ENCODE peak calls at places on chromosomes 1 and 21, in ten cellular contexts. C is HEK293T, S is left colon, P is foreskin fibroblast, U is brain microvascular endothelial cell, I is adrenal gland, Q is brain pericyte, J is Right ventricle myocardium superior, Y is hippocampal formation, R is iPS DF 6.9. Z is an unnamed sample.

GRCh38 chr21:39218082-39218409 is 34.8 kb upstream of the PSMG1 start:
- DNase-seq in C (no peak), S (no peak), P (no peak), U (no peak), I (no peak), Q (no peak), J (no peak), Y (no peak), R (no peak), Z (no peak)

GRCh38 chr1:56099766-56100165 is 479.6 kb downstream of the PLPP3 start:
- DNase-seq in C (no peak), S (no peak), P (peak), U (no peak), I (no peak), Q (no peak), J (no peak), Y (no peak), R (no peak), Z (no peak)

GRCh38 chr1:75130312-75130677 is 3.9 kb upstream of the LHX8 start:
- DNase-seq in C (no peak), S (no peak), P (no peak), U (no peak), I (no peak), Q (no peak), J (no peak), Y (no peak), R (no peak), Z (no peak)

GRCh38 chr1:16286122-16286521 is 49.1 kb upstream of the CPLANE2 start:
- DNase-seq in C (no peak), S (no peak), P (no peak), U (no peak), I (no peak), Q (no peak), J (no peak), Y (no peak), R (no peak), Z (no peak)

GRCh38 chr1:67355745-67356424 is 48.2 kb downstream of the IL12RB2 start:
- DNase-seq in C (no peak), S (no peak), P (peak), U (no peak), I (no peak), Q (no peak), J (no peak), Y (no peak), R (no peak), Z (no peak)

GRCh38 chr1:3219005-3219724 is 150.2 kb downstream of the PRDM16 start:
- DNase-seq in C (no peak), S (peak), P (peak), U (peak), I (peak), Q (no peak), J (peak), Y (peak), R (no peak), Z (peak)

GRCh38 chr1:205701891-205702290 is 21.6 kb upstream of the SLC45A3 start:
- DNase-seq in C (no peak), S (no peak), P (no peak), U (no peak), I (no peak), Q (no peak), J (no peak), Y (no peak), R (no peak), Z (no peak)

GRCh38 chr21:36753556-36753955 is 54.6 kb downstream of the SIM2 start:
- DNase-seq in C (no peak), S (no peak), P (peak), U (peak), I (no peak), Q (no peak), J (no peak), Y (no peak), R (no peak), Z (no peak)

GRCh38 chr1:66478116-66478515 is 55.8 kb upstream of the SGIP1 start:
- DNase-seq in C (no peak), S (no peak), P (peak), U (peak), I (no peak), Q (no peak), J (no peak), Y (no peak), R (no peak), Z (no peak)

GRCh38 chr1:28096210-28097099 is 8.0 kb upstream of the EYA3 start:
- DNase-seq in C (no peak), S (no peak), P (no peak), U (no peak), I (no peak), Q (no peak), J (no peak), Y (no peak), R (no peak), Z (no peak)

GRCh38 chr1:166032901-166033371 is 133.9 kb downstream of the FAM78B start:
- DNase-seq in C (no peak), S (peak), P (no peak), U (no peak), I (peak), Q (no peak), J (peak), Y (no peak), R (no peak), Z (peak)

GRCh38 chr1:972726-973458 is 6.6 kb downstream of the PLEKHN1 start:
- DNase-seq in C (no peak), S (no peak), P (no peak), U (no peak), I (no peak), Q (no peak), J (no peak), Y (no peak), R (no peak), Z (no peak)

GRCh38 chr1:30712583-30712982 is 10.8 kb downstream of the MATN1 start:
- DNase-seq in C (no peak), S (no peak), P (no peak), U (no peak), I (no peak), Q (no peak), J (no peak), Y (no peak), R (no peak), Z (no peak)

GRCh38 chr1:57367945-57368344 is 55.9 kb downstream of the DAB1 start:
- DNase-seq in C (no peak), S (no peak), P (no peak), U (no peak), I (no peak), Q (no peak), J (no peak), Y (no peak), R (no peak), Z (no peak)

GRCh38 chr1:35876988-35877387 is 6.0 kb upstream of the AGO1 start:
- DNase-seq in C (no peak), S (no peak), P (no peak), U (no peak), I (no peak), Q (no peak), J (no peak), Y (no peak), R (no peak), Z (no peak)

GRCh38 chr1:205571747-205572146 is 60.1 kb downstream of the ELK4 start:
- DNase-seq in C (no peak), S (no peak), P (no peak), U (no peak), I (no peak), Q (no peak), J (no peak), Y (no peak), R (no peak), Z (peak)

GRCh38 chr21:14754682-14755081 is 208.6 kb upstream of the SAMSN1 start:
- DNase-seq in C (no peak), S (no peak), P (no peak), U (no peak), I (no peak), Q (no peak), J (no peak), Y (no peak), R (no peak), Z (no peak)

GRCh38 chr1:55720243-55720642 is 505.1 kb upstream of the USP24 start:
- DNase-seq in C (no peak), S (peak), P (no peak), U (no peak), I (no peak), Q (no peak), J (peak), Y (no peak), R (no peak), Z (peak)

GRCh38 chr1:64038965-64039926 is 164.2 kb upstream of the UBE2U start:
- DNase-seq in C (peak), S (no peak), P (peak), U (peak), I (peak), Q (peak), J (no peak), Y (peak), R (peak), Z (peak)

GRCh38 chr1:170145691-170146676 is at the start of gene NTMT2:
- DNase-seq in C (no peak), S (no peak), P (no peak), U (peak), I (peak), Q (no peak), J (peak), Y (no peak), R (peak), Z (no peak)

GRCh38 chr1:219143735-219144134 is 29.9 kb upstream of the LYPLAL1 start:
- DNase-seq in C (no peak), S (no peak), P (peak), U (peak), I (no peak), Q (no peak), J (no peak), Y (no peak), R (no peak), Z (no peak)

GRCh38 chr1:235822685-235823084 is 44.0 kb downstream of the LYST start:
- DNase-seq in C (no peak), S (no peak), P (peak), U (no peak), I (no peak), Q (no peak), J (no peak), Y (no peak), R (no peak), Z (no peak)

GRCh38 chr1:39142394-39143060 is 62.0 kb upstream of the MACF1 start:
- DNase-seq in C (no peak), S (no peak), P (no peak), U (no peak), I (no peak), Q (no peak), J (no peak), Y (no peak), R (no peak), Z (peak)

GRCh38 chr21:38984982-38985422 is 179.3 kb downstream of the ETS2 start:
- DNase-seq in C (no peak), S (no peak), P (peak), U (no peak), I (no peak), Q (peak), J (no peak), Y (no peak), R (no peak), Z (no peak)

GRCh38 chr1:224114787-224115175 is 870 bp downstream of the FBXO28 start:
- DNase-seq in C (no peak), S (no peak), P (no peak), U (no peak), I (no peak), Q (no peak), J (no peak), Y (no peak), R (no peak), Z (no peak)